ENCODE peak calls at places on chromosomes 16 and 17, in nine cellular contexts. P, G, A, N, Y, O, B, R and K are unnamed samples.

GRCh38 chr17:76585649-76586593 is at the start of gene ST6GALNAC2:
- DNase-seq in P (no peak), G (peak), A (peak), N (peak), Y (peak), O (no peak), B (peak), R (no peak), K (no peak)

GRCh38 chr16:79757968-79758367 is 157.4 kb upstream of the MAF start:
- DNase-seq in P (no peak), G (no peak), A (no peak), N (no peak), Y (no peak), O (no peak), B (no peak), R (no peak), K (no peak)

GRCh38 chr17:43979671-43980070 is 24.8 kb upstream of the NAGS start:
- DNase-seq in P (no peak), G (no peak), A (no peak), N (no peak), Y (no peak), O (no peak), B (no peak), R (no peak), K (no peak)

GRCh38 chr17:9475259-9475658 is 100.4 kb downstream of the STX8 start:
- DNase-seq in P (no peak), G (no peak), A (no peak), N (no peak), Y (no peak), O (no peak), B (no peak), R (no peak), K (no peak)

GRCh38 chr16:79062336-79062735 is 538.2 kb downstream of the MAF start:
- DNase-seq in P (no peak), G (no peak), A (no peak), N (no peak), Y (no peak), O (no peak), B (no peak), R (no peak), K (peak)

GRCh38 chr16:20898938-20899502 is 1.1 kb downstream of the DCUN1D3 start:
- DNase-seq in P (peak), G (no peak), A (no peak), N (no peak), Y (no peak), O (peak), B (no peak), R (no peak), K (no peak)

GRCh38 chr17:41813039-41813680 is 356 bp downstream of the FKBP10 start:
- DNase-seq in P (no peak), G (no peak), A (no peak), N (no peak), Y (no peak), O (no peak), B (no peak), R (no peak), K (no peak)

GRCh38 chr17:50871369-50871768 is 5.2 kb upstream of the TOB1 start:
- DNase-seq in P (no peak), G (peak), A (no peak), N (no peak), Y (no peak), O (no peak), B (no peak), R (no peak), K (no peak)

GRCh38 chr17:80285237-80285920 is 24.7 kb downstream of the RNF213 start:
- DNase-seq in P (no peak), G (no peak), A (no peak), N (peak), Y (no peak), O (no peak), B (no peak), R (no peak), K (no peak)

GRCh38 chr17:29412780-29413565 is 22.8 kb downstream of the TAOK1 start:
- DNase-seq in P (peak), G (peak), A (no peak), N (no peak), Y (no peak), O (peak), B (no peak), R (no peak), K (peak)
- H3K4me3 ChIP-seq in P (no peak), G (no peak), A (no peak), N (no peak), Y (no peak), O (no peak), B (no peak), R (no peak), K (peak)

GRCh38 chr17:74987909-74988711 is 678 bp downstream of the CDR2L start:
- DNase-seq in P (peak), G (peak), A (peak), N (peak), Y (peak), O (peak), B (peak), R (no peak), K (peak)
- TF ChIP-seq CTCF in P (no peak), G (no peak), A (peak), N (peak), Y (peak), O (peak), B (peak), R (peak), K (peak)

GRCh38 chr16:5041604-5042133 is 7.9 kb upstream of the NAGPA start:
- DNase-seq in P (peak), G (no peak), A (peak), N (peak), Y (no peak), O (peak), B (no peak), R (no peak), K (no peak)
- H3K4me3 ChIP-seq in P (no peak), G (no peak), A (no peak), N (no peak), Y (no peak), O (no peak), B (no peak), R (no peak), K (no peak)

GRCh38 chr17:33651631-33652030 is 358.5 kb upstream of the ASIC2 start:
- DNase-seq in P (peak), G (no peak), A (no peak), N (no peak), Y (no peak), O (no peak), B (no peak), R (no peak), K (peak)
- TF ChIP-seq CTCF in P (peak), G (peak), A (no peak), N (no peak), Y (no peak), O (no peak), B (no peak), R (no peak), K (peak)

DNA sequence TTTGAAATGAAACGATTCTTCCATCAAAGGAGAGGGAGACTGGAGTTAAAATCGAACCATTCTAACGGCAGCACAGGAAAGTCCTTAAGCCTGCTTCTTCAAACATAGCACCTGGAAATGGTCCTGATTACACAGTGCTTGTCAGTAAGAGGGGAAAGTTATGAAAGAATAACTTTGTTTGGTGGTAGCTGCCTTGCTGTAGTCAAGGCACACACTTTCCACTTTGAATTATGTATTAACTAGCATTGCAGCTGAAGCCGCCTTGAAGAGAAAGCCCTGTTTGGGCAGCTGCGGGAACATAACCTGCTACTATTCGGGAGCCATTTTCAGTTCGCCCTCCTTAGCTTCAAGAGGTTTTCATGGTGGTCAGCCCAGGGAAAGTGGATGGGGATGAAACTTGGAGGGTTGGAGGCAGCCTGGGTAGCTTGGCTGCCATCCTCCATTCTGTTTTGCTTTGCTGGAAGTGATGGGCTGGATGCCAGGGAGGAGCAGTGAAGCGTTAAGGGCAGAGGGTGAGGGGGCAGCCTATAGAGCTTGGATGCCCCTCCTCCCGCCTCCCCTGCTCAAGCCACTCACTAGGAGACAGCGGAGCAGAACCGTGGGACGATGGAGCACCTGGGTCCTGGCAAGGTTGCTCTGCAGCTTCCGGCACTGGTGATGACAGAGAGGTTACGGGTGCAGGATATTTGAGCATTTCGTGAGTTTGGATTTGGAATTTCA is 5.2 kb upstream of the HAS3 start:
- DNase-seq in P (no peak), G (no peak), A (no peak), N (no peak), Y (no peak), O (no peak), B (no peak), R (no peak), K (no peak)
- H3K4me3 ChIP-seq in P (no peak), G (no peak), A (no peak), N (peak), Y (no peak), O (no peak), B (no peak), R (no peak), K (no peak)

GRCh38 chr17:35438433-35438832 is 6.1 kb upstream of the SLFN12 start:
- DNase-seq in P (no peak), G (no peak), A (no peak), N (no peak), Y (no peak), O (no peak), B (no peak), R (no peak), K (no peak)

GRCh38 chr17:35432176-35433074 is at the start of gene SLFN12:
- DNase-seq in P (peak), G (peak), A (no peak), N (peak), Y (peak), O (peak), B (no peak), R (no peak), K (peak)

GRCh38 chr17:35428229-35428628 is 4.1 kb downstream of the SLFN12 start:
- DNase-seq in P (no peak), G (no peak), A (no peak), N (no peak), Y (no peak), O (no peak), B (no peak), R (no peak), K (no peak)

GRCh38 chr17:35429702-35430101 is 2.6 kb downstream of the SLFN12 start:
- DNase-seq in P (no peak), G (no peak), A (no peak), N (no peak), Y (no peak), O (no peak), B (no peak), R (no peak), K (no peak)

GRCh38 chr17:35433075-35433894 is 985 bp upstream of the SLFN12 start:
- DNase-seq in P (peak), G (peak), A (no peak), N (peak), Y (peak), O (peak), B (peak), R (no peak), K (peak)
- TF ChIP-seq CTCF in P (peak), G (no peak), A (no peak), N (no peak), Y (peak), O (peak), B (peak), R (no peak), K (no peak)